ENCODE peak calls at places on chromosomes 4 and X, in seven cellular contexts. L is stromal cell of bone marrow, I is thoracic aorta, A is heart left ventricle, D is mesenchymal stem cell, U is G401, M is fibroblast of lung. S is an unnamed sample.

GRCh38 chrX:40845331-40845911 is 110.1 kb upstream of the MED14 start:
- DNase-seq in L (peak), I (no peak), A (peak), D (peak), U (peak), M (peak), S (peak)

GRCh38 chrX:9492901-9493300 is 28.0 kb downstream of the TBL1X start:
- DNase-seq in L (no peak), I (no peak), A (no peak), D (no peak), U (peak), M (peak), S (no peak)

GRCh38 chrX:106499473-106499872 is 112.3 kb upstream of the RADX start:
- DNase-seq in L (no peak), I (no peak), A (no peak), D (no peak), U (no peak), M (no peak), S (no peak)

GRCh38 chr4:28444886-28445496 is 1584.3 kb downstream of the STIM2 start:
- DNase-seq in L (peak), I (no peak), A (no peak), D (no peak), U (no peak), M (no peak), S (peak)

GRCh38 chrX:154483325-154483724 is 3.1 kb downstream of the UBL4A start:
- DNase-seq in L (no peak), I (no peak), A (no peak), D (no peak), U (no peak), M (no peak), S (no peak)

GRCh38 chr4:148226341-148226740 is 215.9 kb downstream of the NR3C2 start:
- DNase-seq in L (no peak), I (no peak), A (no peak), D (no peak), U (no peak), M (no peak), S (no peak)

GRCh38 chr4:2834001-2834921 is 9.4 kb upstream of the ADD1 start:
- DNase-seq in L (no peak), I (no peak), A (no peak), D (no peak), U (no peak), M (no peak), S (no peak)

GRCh38 chr4:132001542-132001941 is 1147.6 kb upstream of the PCDH10 start:
- DNase-seq in L (no peak), I (no peak), A (no peak), D (peak), U (no peak), M (peak), S (peak)

GRCh38 chrX:129759576-129760061 is 20.1 kb upstream of the SASH3 start:
- DNase-seq in L (peak), I (no peak), A (peak), D (peak), U (peak), M (peak), S (no peak)

GRCh38 chrX:71252221-71252620 is 1.7 kb downstream of the ZMYM3 start:
- DNase-seq in L (no peak), I (no peak), A (no peak), D (no peak), U (no peak), M (no peak), S (no peak)

GRCh38 chr4:157358439-157358838 is 137.9 kb downstream of the GRIA2 start:
- DNase-seq in L (no peak), I (no peak), A (no peak), D (no peak), U (no peak), M (no peak), S (no peak)

GRCh38 chr4:71107732-71108131 is 114.3 kb downstream of the DCK start:
- DNase-seq in L (no peak), I (no peak), A (no peak), D (no peak), U (no peak), M (no peak), S (no peak)

GRCh38 chrX:26071618-26072017 is 66.5 kb upstream of the MAGEB18 start:
- DNase-seq in L (no peak), I (no peak), A (no peak), D (no peak), U (no peak), M (no peak), S (no peak)

GRCh38 chr4:53902786-53903185 is 161.6 kb downstream of the CHIC2 start:
- DNase-seq in L (no peak), I (no peak), A (no peak), D (no peak), U (no peak), M (no peak), S (no peak)

GRCh38 chr4:71230258-71230594 is 108.6 kb upstream of the SLC4A4 start:
- DNase-seq in L (no peak), I (no peak), A (no peak), D (peak), U (no peak), M (peak), S (peak)

GRCh38 chr4:119692001-119692400 is 63.4 kb upstream of the PDE5A start:
- DNase-seq in L (peak), I (peak), A (peak), D (peak), U (no peak), M (peak), S (peak)

GRCh38 chr4:1381181-1381621 is 25.0 kb downstream of the NKX1-1 start:
- DNase-seq in L (no peak), I (no peak), A (no peak), D (no peak), U (no peak), M (no peak), S (no peak)

GRCh38 chrX:149982310-149982709 is 44.0 kb upstream of the EOLA2 start:
- DNase-seq in L (no peak), I (no peak), A (no peak), D (no peak), U (no peak), M (peak), S (no peak)

GRCh38 chrX:69149466-69150293 is 15.6 kb downstream of the PJA1 start:
- DNase-seq in L (no peak), I (no peak), A (no peak), D (no peak), U (no peak), M (no peak), S (no peak)

GRCh38 chrX:12984629-12985303 is 9.9 kb downstream of the TMSB4X start:
- DNase-seq in L (no peak), I (no peak), A (no peak), D (no peak), U (peak), M (peak), S (peak)

GRCh38 chr4:173325007-173325736 is 9.0 kb downstream of the HMGB2 start:
- DNase-seq in L (no peak), I (no peak), A (no peak), D (no peak), U (no peak), M (no peak), S (no peak)

GRCh38 chrX:39672405-39672804 is 425.4 kb downstream of the BCOR start:
- DNase-seq in L (no peak), I (no peak), A (no peak), D (no peak), U (no peak), M (no peak), S (no peak)

GRCh38 chr4:136412708-136413107 is 1119.6 kb downstream of the PCDH18 start:
- DNase-seq in L (no peak), I (no peak), A (no peak), D (peak), U (no peak), M (peak), S (no peak)

GRCh38 chr4:152243890-152244595 is 291.8 kb downstream of the FBXW7 start:
- DNase-seq in L (peak), I (no peak), A (peak), D (peak), U (no peak), M (peak), S (no peak)

GRCh38 chr4:147019061-147019460 is 73.4 kb upstream of the TTC29 start:
- DNase-seq in L (peak), I (peak), A (peak), D (peak), U (peak), M (peak), S (peak)

GRCh38 chr4:169634975-169635374 is 14.6 kb downstream of the CLCN3 start:
- DNase-seq in L (no peak), I (no peak), A (no peak), D (no peak), U (no peak), M (no peak), S (no peak)

GRCh38 chr4:156956359-156956758 is 15.2 kb downstream of the PDGFC start:
- DNase-seq in L (no peak), I (no peak), A (no peak), D (no peak), U (no peak), M (no peak), S (no peak)

GRCh38 chrX:120463241-120463640 is 5.9 kb downstream of the LAMP2 start:
- DNase-seq in L (no peak), I (no peak), A (no peak), D (peak), U (no peak), M (peak), S (peak)

GRCh38 chrX:101051549-101052302 is at the start of gene TRMT2B:
- DNase-seq in L (peak), I (peak), A (peak), D (peak), U (peak), M (peak), S (peak)

GRCh38 chr4:176274441-176274840 is 5.4 kb upstream of the ASB5 start:
- DNase-seq in L (peak), I (no peak), A (no peak), D (no peak), U (no peak), M (peak), S (peak)

S was measured in HCEC 1CT.